ENCODE peak calls at places on chromosomes 2 and 18, in five cellular contexts. One of them, this sample, is unnamed.

GRCh38 chr2:37869304-37869703 is 55.8 kb upstream of the RMDN2 start:
- DNase-seq in Ammon's horn: no peak
- DNase-seq in fibroblast of pulmonary artery: no peak
- DNase-seq in glutamatergic neuron: no peak
- DNase-seq in thoracic aorta: no peak
- DNase-seq in this sample: no peak

GRCh38 chr2:65656152-65656718 is 223.8 kb upstream of the SPRED2 start:
- DNase-seq in Ammon's horn: no peak
- DNase-seq in fibroblast of pulmonary artery: no peak
- DNase-seq in glutamatergic neuron: no peak
- DNase-seq in thoracic aorta: no peak
- DNase-seq in this sample: no peak

GRCh38 chr2:110837421-110838409 is 105.3 kb downstream of the ACOXL start:
- DNase-seq in Ammon's horn: no peak
- DNase-seq in fibroblast of pulmonary artery: no peak
- DNase-seq in glutamatergic neuron: no peak
- DNase-seq in thoracic aorta: no peak
- DNase-seq in this sample: no peak

GRCh38 chr18:5979971-5980457 is 84.7 kb upstream of the TMEM200C start:
- DNase-seq in Ammon's horn: no peak
- DNase-seq in fibroblast of pulmonary artery: no peak
- DNase-seq in glutamatergic neuron: no peak
- DNase-seq in thoracic aorta: no peak
- DNase-seq in this sample: peak

GRCh38 chr2:157971702-157972101 is 95.6 kb upstream of the ACVR1 start:
- DNase-seq in Ammon's horn: no peak
- DNase-seq in fibroblast of pulmonary artery: no peak
- DNase-seq in glutamatergic neuron: no peak
- DNase-seq in thoracic aorta: no peak
- DNase-seq in this sample: no peak

GRCh38 chr2:57180042-57180567 is 866.5 kb upstream of the VRK2 start:
- DNase-seq in Ammon's horn: no peak
- DNase-seq in fibroblast of pulmonary artery: peak
- DNase-seq in glutamatergic neuron: no peak
- DNase-seq in thoracic aorta: no peak
- DNase-seq in this sample: no peak

GRCh38 chr18:58148954-58149471 is 105.0 kb downstream of the NEDD4L start:
- DNase-seq in Ammon's horn: peak
- DNase-seq in fibroblast of pulmonary artery: no peak
- DNase-seq in glutamatergic neuron: no peak
- DNase-seq in thoracic aorta: no peak
- DNase-seq in this sample: peak

GRCh38 chr2:108268001-108268400 is 20.7 kb upstream of the SULT1C2 start:
- DNase-seq in Ammon's horn: no peak
- DNase-seq in fibroblast of pulmonary artery: peak
- DNase-seq in glutamatergic neuron: no peak
- DNase-seq in thoracic aorta: no peak
- DNase-seq in this sample: no peak

GRCh38 chr2:179768765-179769164 is 92.6 kb downstream of the ZNF385B start:
- DNase-seq in Ammon's horn: no peak
- DNase-seq in fibroblast of pulmonary artery: peak
- DNase-seq in glutamatergic neuron: no peak
- DNase-seq in thoracic aorta: no peak
- DNase-seq in this sample: no peak

GRCh38 chr2:62705859-62706720 is 577 bp downstream of the EHBP1 start:
- DNase-seq in Ammon's horn: peak
- DNase-seq in fibroblast of pulmonary artery: peak
- DNase-seq in glutamatergic neuron: peak
- DNase-seq in thoracic aorta: peak
- DNase-seq in this sample: peak

GRCh38 chr2:46990231-46990588 is 74.6 kb upstream of the MCFD2 start:
- DNase-seq in Ammon's horn: no peak
- DNase-seq in fibroblast of pulmonary artery: no peak
- DNase-seq in glutamatergic neuron: no peak
- DNase-seq in thoracic aorta: no peak
- DNase-seq in this sample: no peak

GRCh38 chr2:210174086-210174485 is 2.9 kb upstream of the KANSL1L start:
- DNase-seq in Ammon's horn: no peak
- DNase-seq in fibroblast of pulmonary artery: no peak
- DNase-seq in glutamatergic neuron: no peak
- DNase-seq in thoracic aorta: no peak
- DNase-seq in this sample: no peak

GRCh38 chr2:228628682-228629081 is 447.2 kb upstream of the SPHKAP start:
- DNase-seq in Ammon's horn: no peak
- DNase-seq in fibroblast of pulmonary artery: no peak
- DNase-seq in glutamatergic neuron: no peak
- DNase-seq in thoracic aorta: no peak
- DNase-seq in this sample: peak

GRCh38 chr2:20052872-20053281 is 1.4 kb upstream of the LAPTM4A start:
- DNase-seq in Ammon's horn: no peak
- DNase-seq in fibroblast of pulmonary artery: peak
- DNase-seq in glutamatergic neuron: no peak
- DNase-seq in thoracic aorta: peak
- DNase-seq in this sample: peak

GRCh38 chr2:208713066-208713465 is 306.5 kb downstream of the PTH2R start:
- DNase-seq in Ammon's horn: peak
- DNase-seq in fibroblast of pulmonary artery: no peak
- DNase-seq in glutamatergic neuron: no peak
- DNase-seq in thoracic aorta: no peak
- DNase-seq in this sample: no peak

GRCh38 chr2:240915526-240916335 is 9.6 kb downstream of the CROCC2 start:
- DNase-seq in Ammon's horn: no peak
- DNase-seq in fibroblast of pulmonary artery: no peak
- DNase-seq in glutamatergic neuron: peak
- DNase-seq in thoracic aorta: no peak
- DNase-seq in this sample: no peak